ENCODE peak calls at places on chromosomes 3 and 15, in seven cellular contexts. D is endothelial cell of umbilical vein; I is IMR-90; P is CD4-positive, alpha-beta T cell; N is hepatocyte; M is GM23248; V is neural progenitor cell. W is an unnamed sample.

GRCh38 chr15:84981711-84982300 is at the start of gene PDE8A:
- DNase-seq in D (peak), I (peak), P (peak), N (peak), M (peak), V (peak), W (peak)

GRCh38 chr3:52406231-52406661 is 38.7 kb downstream of the SEMA3G start:
- DNase-seq in D (no peak), I (no peak), P (no peak), N (no peak), M (no peak), V (no peak), W (peak)

GRCh38 chr3:183799471-183799870 is 25.9 kb downstream of the MAP6D1 start:
- DNase-seq in D (no peak), I (no peak), P (no peak), N (no peak), M (no peak), V (no peak), W (no peak)

GRCh38 chr3:64796597-64796996 is 108.8 kb upstream of the ADAMTS9 start:
- DNase-seq in D (peak), I (no peak), P (no peak), N (no peak), M (no peak), V (no peak), W (peak)

GRCh38 chr3:81249540-81250029 is 511.9 kb downstream of the GBE1 start:
- DNase-seq in D (peak), I (peak), P (no peak), N (peak), M (peak), V (no peak), W (no peak)

GRCh38 chr15:40075298-40076044 is 33.2 kb downstream of the BMF start:
- DNase-seq in D (peak), I (no peak), P (no peak), N (no peak), M (no peak), V (no peak), W (no peak)

GRCh38 chr15:67884514-67885225 is 44.8 kb upstream of the RNU6-1 start:
- DNase-seq in D (peak), I (peak), P (peak), N (peak), M (peak), V (peak), W (peak)

GRCh38 chr3:45464336-45464809 is 76.0 kb downstream of the LARS2 start:
- DNase-seq in D (peak), I (peak), P (peak), N (no peak), M (no peak), V (peak), W (no peak)

GRCh38 chr3:148030975-148031374 is 621.8 kb downstream of the ZIC1 start:
- DNase-seq in D (no peak), I (no peak), P (no peak), N (no peak), M (no peak), V (no peak), W (no peak)

GRCh38 chr15:100809587-100809986 is 70.0 kb upstream of the ALDH1A3 start:
- DNase-seq in D (no peak), I (peak), P (no peak), N (no peak), M (no peak), V (no peak), W (no peak)

GRCh38 chr15:58608129-58608590 is 141.3 kb downstream of the ADAM10 start:
- DNase-seq in D (no peak), I (peak), P (no peak), N (no peak), M (peak), V (no peak), W (no peak)

GRCh38 chr3:71069797-71070196 is 513.7 kb downstream of the FOXP1 start:
- DNase-seq in D (peak), I (no peak), P (peak), N (peak), M (peak), V (peak), W (peak)

GRCh38 chr3:60641354-60641753 is 609.9 kb downstream of the FHIT start:
- DNase-seq in D (no peak), I (no peak), P (no peak), N (no peak), M (no peak), V (no peak), W (no peak)

GRCh38 chr3:188421151-188421821 is 267.3 kb downstream of the LPP start:
- DNase-seq in D (peak), I (peak), P (no peak), N (no peak), M (peak), V (no peak), W (peak)
- H3K27ac ChIP-seq in D (no peak), I (peak), P (no peak), N (peak), M (peak), V (no peak), W (no peak)

GRCh38 chr3:195577645-195578177 is 6.0 kb downstream of the APOD start:
- DNase-seq in D (no peak), I (no peak), P (no peak), N (no peak), M (no peak), V (no peak), W (no peak)

GRCh38 chr3:195580733-195581443 is 2.9 kb downstream of the APOD start:
- DNase-seq in D (no peak), I (peak), P (no peak), N (no peak), M (peak), V (no peak), W (peak)

GRCh38 chr3:195574497-195575304 is 9.0 kb downstream of the APOD start:
- DNase-seq in D (no peak), I (no peak), P (no peak), N (no peak), M (no peak), V (no peak), W (no peak)

GRCh38 chr3:195579281-195579680 is 4.5 kb downstream of the APOD start:
- DNase-seq in D (no peak), I (no peak), P (no peak), N (no peak), M (no peak), V (no peak), W (no peak)

GRCh38 chr3:195578565-195578964 is 5.2 kb downstream of the APOD start:
- DNase-seq in D (no peak), I (no peak), P (no peak), N (no peak), M (no peak), V (no peak), W (no peak)
- H3K27ac ChIP-seq in D (no peak), I (no peak), P (no peak), N (no peak), M (no peak), V (no peak), W (no peak)

DNA sequence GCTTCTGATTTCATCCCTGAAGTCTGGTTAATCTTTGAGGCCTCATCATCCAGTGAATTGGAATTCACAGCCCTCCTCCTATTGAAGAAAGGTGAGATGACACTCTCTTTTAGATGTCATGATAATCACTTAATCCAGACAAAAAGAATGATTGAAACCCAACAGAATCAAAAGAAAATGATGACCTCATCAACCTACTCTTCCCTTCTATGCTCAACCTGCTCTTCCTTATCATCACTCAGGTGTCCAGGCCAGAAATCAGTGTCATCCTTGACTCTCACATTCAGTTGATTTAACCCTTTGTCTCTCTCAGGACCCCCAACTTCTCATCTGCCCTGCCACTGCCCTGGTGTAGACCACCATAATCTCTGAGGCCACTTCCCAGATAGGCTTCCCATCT is 11.8 kb downstream of the PLA2G4E start:
- DNase-seq in D (no peak), I (no peak), P (no peak), N (no peak), M (no peak), V (no peak), W (no peak)
- H3K27ac ChIP-seq in D (no peak), I (no peak), P (no peak), N (no peak), M (no peak), V (no peak), W (no peak)

GRCh38 chr3:37250435-37250834 is 76.1 kb upstream of the LRRFIP2 start:
- DNase-seq in D (no peak), I (peak), P (no peak), N (no peak), M (no peak), V (no peak), W (no peak)
- H3K27ac ChIP-seq in D (no peak), I (no peak), P (no peak), N (no peak), M (no peak), V (no peak), W (no peak)